ENCODE peak calls at places on chromosomes 13 and 19, in nine cellular contexts. Z is uterus; K is stimulated activated CD4-positive, alpha-beta T cell treated with anti-CD3 and anti-CD28 coated beads, Interleukin-1b, Interleukin-23, amount 100 ng/mL, for 24 hours; B is effector CD4-positive, alpha-beta T cell; L is fibroblast of mammary gland; P is pons; T is upper lobe of right lung; D is activated T-helper 1 cell treated with Interleukin-2 at 50 U/mL for 16 hours; V is SHP77 treated with DMSO at 0.1 percent for 48 hours. H is an unnamed sample.
A peak's percentile ranks its signal among the peaks of the same experiment; 100 is the strongest.

GRCh38 chr13:62185631-62186256 is 770.1 kb upstream of the PCDH20 start:
- DNase-seq in P (no peak), D (no peak), V (no peak), K (no peak), Z (no peak), B (no peak), T (no peak), L (no peak), H (no peak)

GRCh38 chr19:16202320-16203255 is 4.9 kb downstream of the AP1M1 start:
- DNase-seq in D (no peak), K (no peak), B (no peak), L (peak; percentile 18), V (no peak), Z (no peak), T (peak; percentile 50), P (no peak), H (peak; percentile 9)

GRCh38 chr13:106524108-106524507 is 11.4 kb downstream of the EFNB2 start:
- DNase-seq in T (no peak), P (no peak), L (no peak), Z (no peak), B (no peak), K (no peak), D (no peak), V (no peak), H (no peak)

GRCh38 chr19:4829001-4829712 is 2.4 kb downstream of the TICAM1 start:
- DNase-seq in D (no peak), V (no peak), Z (no peak), T (no peak), B (no peak), K (no peak), P (no peak), L (no peak), H (peak; percentile 24)

GRCh38 chr19:48658483-48658882 is 12.5 kb upstream of the CA11 start:
- DNase-seq in K (no peak), B (no peak), D (no peak), L (no peak), T (no peak), Z (no peak), P (no peak), V (no peak), H (no peak)

GRCh38 chr19:58546131-58546530 is 2.3 kb downstream of the TRIM28 start:
- DNase-seq in B (no peak), Z (no peak), L (no peak), K (no peak), D (no peak), P (no peak), T (no peak), V (no peak), H (no peak)

GRCh38 chr13:109610517-109610916 is 175.9 kb downstream of the IRS2 start:
- DNase-seq in Z (no peak), L (peak; percentile 20), B (peak; percentile 11), K (peak; percentile 1), T (peak; percentile 73), V (no peak), P (peak; percentile 14), D (peak; percentile 6), H (no peak)

GRCh38 chr19:54481326-54481930 is 8.3 kb upstream of the CDC42EP5 start:
- DNase-seq in D (no peak), Z (no peak), V (no peak), K (no peak), B (peak; percentile 35), P (peak; percentile 48), T (no peak), L (peak; percentile 41), H (peak; percentile 53)

GRCh38 chr19:47802521-47803043 is 1.8 kb downstream of the TPRX1 start:
- DNase-seq in K (no peak), P (no peak), B (no peak), Z (no peak), T (no peak), L (no peak), D (no peak), V (no peak), H (no peak)